ENCODE peak calls at places on chromosomes 16 and 17, in six cellular contexts. X, S, G, Z, I and K are unnamed samples.

GRCh38 chr17:81129711-81130367 is 35.5 kb upstream of the PVALEF start:
- DNase-seq in X (no peak), S (no peak), G (no peak), Z (no peak), I (no peak), K (no peak)

GRCh38 chr17:28030386-28030785 is 12.1 kb upstream of the NLK start:
- DNase-seq in X (no peak), S (no peak), G (no peak), Z (no peak), I (no peak), K (no peak)

GRCh38 chr16:87145181-87146176 is 171.7 kb downstream of the C16orf95 start:
- DNase-seq in X (no peak), S (no peak), G (no peak), Z (no peak), I (no peak), K (no peak)

GRCh38 chr17:79042421-79043190 is 18.6 kb downstream of the C1QTNF1 start:
- DNase-seq in X (peak; percentile 74), S (peak; percentile 63), G (peak; percentile 93), Z (no peak), I (peak; percentile 69), K (no peak)

GRCh38 chr16:84599528-84600202 is 18.2 kb downstream of the COTL1 start:
- DNase-seq in X (peak; percentile 60), S (peak; percentile 43), G (no peak), Z (no peak), I (peak; percentile 63), K (no peak)

GRCh38 chr16:80938928-80939260 is 67.8 kb downstream of the CMC2 start:
- DNase-seq in X (no peak), S (no peak), G (no peak), Z (peak; percentile 42), I (no peak), K (no peak)

GRCh38 chr16:50458694-50459271 is 89.4 kb upstream of the NKD1 start:
- DNase-seq in X (no peak), S (no peak), G (no peak), Z (no peak), I (no peak), K (no peak)

GRCh38 chr17:6523330-6523729 is 33.0 kb downstream of the PITPNM3 start:
- DNase-seq in X (no peak), S (no peak), G (peak; percentile 68), Z (no peak), I (no peak), K (peak; percentile 39)

GRCh38 chr17:59366773-59367656 is 35.6 kb downstream of the YPEL2 start:
- DNase-seq in X (no peak), S (peak; percentile 71), G (no peak), Z (no peak), I (no peak), K (peak; percentile 81)

GRCh38 chr17:32222621-32223020 is 43.0 kb upstream of the RHBDL3 start:
- DNase-seq in X (no peak), S (no peak), G (peak; percentile 62), Z (no peak), I (no peak), K (no peak)

GRCh38 chr16:88379694-88380040 is 3.1 kb upstream of the ZNF469 start:
- DNase-seq in X (peak; percentile 11), S (no peak), G (no peak), Z (no peak), I (peak; percentile 4), K (no peak)

GRCh38 chr16:77579283-77579985 is 142.9 kb upstream of the NUDT7 start:
- DNase-seq in X (no peak), S (no peak), G (no peak), Z (no peak), I (no peak), K (no peak)

GRCh38 chr17:66904760-66905637 is 59.5 kb upstream of the CACNG4 start:
- DNase-seq in X (no peak), S (peak; percentile 28), G (peak; percentile 49), Z (no peak), I (peak; percentile 19), K (no peak)

GRCh38 chr17:80792373-80792781 is 199.3 kb upstream of the CHMP6 start:
- DNase-seq in X (no peak), S (no peak), G (peak; percentile 25), Z (no peak), I (no peak), K (no peak)

GRCh38 chr17:42683407-42684031 is 1.2 kb downstream of the CNTNAP1 start:
- DNase-seq in X (no peak), S (no peak), G (no peak), Z (no peak), I (peak; percentile 53), K (no peak)

GRCh38 chr17:41917192-41917591 is 1.6 kb downstream of the ACLY start:
- DNase-seq in X (no peak), S (no peak), G (no peak), Z (no peak), I (no peak), K (no peak)

GRCh38 chr16:1791256-1791942 is 2.1 kb downstream of the IGFALS start:
- DNase-seq in X (no peak), S (no peak), G (no peak), Z (no peak), I (no peak), K (no peak)

GRCh38 chr17:5464717-5465507 is 3.9 kb downstream of the DHX33 start:
- DNase-seq in X (no peak), S (no peak), G (no peak), Z (no peak), I (no peak), K (no peak)
- H3K4me3 ChIP-seq in X (no peak overlapping the region), S (no peak overlapping the region), G (no peak overlapping the region), Z (no peak overlapping the region), I (no peak overlapping the region), K (no peak overlapping the region)

GRCh38 chr16:47446431-47446830 is 14.4 kb downstream of the ITFG1 start:
- DNase-seq in X (no peak), S (no peak), G (no peak), Z (no peak), I (no peak), K (no peak)
- H3K27ac ChIP-seq in X (no peak overlapping the region), S (no peak overlapping the region), G (no peak overlapping the region), Z (no peak overlapping the region), I (no peak overlapping the region), K (no peak overlapping the region)

GRCh38 chr17:54537656-54538055 is 363.0 kb upstream of the TOM1L1 start:
- DNase-seq in X (no peak), S (no peak), G (no peak), Z (no peak), I (no peak), K (no peak)
- H3K4me3 ChIP-seq in X (no peak overlapping the region), S (no peak overlapping the region), G (no peak overlapping the region), Z (no peak overlapping the region), I (no peak overlapping the region), K (no peak overlapping the region)

GRCh38 chr16:527015-527903 is at the start of gene CAPN15:
- DNase-seq in X (peak; percentile 89), S (peak; percentile 84), G (peak; percentile 61), Z (peak; percentile 95), I (peak; percentile 87), K (peak; percentile 92)

GRCh38 chr16:531494-532125 is 4.1 kb downstream of the CAPN15 start:
- DNase-seq in X (no peak), S (no peak), G (no peak), Z (no peak), I (no peak), K (no peak)

GRCh38 chr16:530111-530817 is 2.8 kb downstream of the CAPN15 start:
- DNase-seq in X (no peak), S (no peak), G (no peak), Z (no peak), I (no peak), K (no peak)

GRCh38 chr16:528111-529011 is 849 bp downstream of the CAPN15 start:
- DNase-seq in X (no peak), S (peak; percentile 48), G (no peak), Z (no peak), I (no peak), K (no peak)

DNA sequence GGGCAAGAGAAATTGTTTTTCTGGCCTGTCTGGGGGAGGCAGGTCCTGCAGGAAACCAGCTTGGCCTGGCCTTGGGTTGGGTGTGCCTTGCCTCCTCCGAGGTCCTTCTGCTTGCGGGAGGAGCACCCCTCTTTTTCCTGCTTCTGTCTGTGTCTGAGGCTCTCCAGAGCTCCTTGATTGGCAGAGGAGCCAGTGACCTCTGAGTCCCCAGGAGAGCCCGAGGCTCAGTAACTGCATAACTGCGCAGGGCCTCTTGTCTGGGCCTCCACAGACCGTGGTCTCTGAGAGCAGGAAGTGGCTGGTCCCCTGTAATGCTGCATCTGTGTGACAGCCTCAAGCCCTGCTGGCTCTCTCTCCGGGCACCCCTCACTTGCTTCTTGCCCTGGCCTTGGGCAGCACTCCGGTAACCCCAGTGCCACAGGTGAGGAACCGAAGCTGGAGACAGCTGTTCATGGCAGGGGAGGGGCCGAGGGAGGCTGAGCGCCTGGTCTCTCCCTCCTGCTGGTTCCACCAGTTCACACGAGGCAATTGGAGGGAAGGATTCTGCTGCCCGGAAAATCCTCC is 1.6 kb downstream of the CAPN15 start:
- DNase-seq in X (no peak), S (no peak), G (no peak), Z (no peak), I (no peak), K (no peak)
- H3K27ac ChIP-seq in X (peak overlapping the region; percentile 83), S (peak overlapping the region; percentile 82), G (peak overlapping the region; percentile 95), Z (peak overlapping the region; percentile 99), I (peak overlapping the region; percentile 95), K (peak overlapping the region; percentile 15)